ENCODE peak calls at places on chromosome 17, in seven cellular contexts. X is NB4, T is NCI-H2029 treated with DMSO at 0.1 percent for 48 hours, P is NCI-H345, N is NCI-H1105, O is Peyer's patch, M is natural killer cell. J is an unnamed sample.

GRCh38 chr17:48835971-48836370 is 5.1 kb downstream of the CALCOCO2 start:
- DNase-seq in X (no peak), T (no peak), P (no peak), N (no peak), O (no peak), M (no peak), J (peak)

GRCh38 chr17:8867361-8867981 is at the start of gene PIK3R6:
- DNase-seq in X (no peak), T (no peak), P (no peak), N (no peak), O (peak), M (no peak), J (no peak)

GRCh38 chr17:64974750-64975317 is 55.6 kb upstream of the LRRC37A3 start:
- DNase-seq in X (no peak), T (no peak), P (no peak), N (no peak), O (no peak), M (no peak), J (no peak)

GRCh38 chr17:1725642-1726511 is 1.4 kb downstream of the WDR81 start:
- DNase-seq in X (no peak), T (no peak), P (no peak), N (no peak), O (no peak), M (no peak), J (no peak)

GRCh38 chr17:72511874-72512273 is 391.1 kb downstream of the SOX9 start:
- DNase-seq in X (no peak), T (no peak), P (no peak), N (no peak), O (peak), M (no peak), J (no peak)

GRCh38 chr17:12395733-12396354 is 269.8 kb upstream of the MYOCD start:
- DNase-seq in X (peak), T (no peak), P (no peak), N (no peak), O (no peak), M (no peak), J (no peak)

GRCh38 chr17:10198509-10199249 is at the start of gene GAS7:
- DNase-seq in X (peak), T (no peak), P (no peak), N (no peak), O (peak), M (peak), J (no peak)

GRCh38 chr17:39661044-39661406 is 4.1 kb upstream of the TCAP start:
- DNase-seq in X (no peak), T (no peak), P (no peak), N (no peak), O (no peak), M (no peak), J (no peak)

GRCh38 chr17:410674-411401 is 58.2 kb upstream of the RPH3AL start:
- DNase-seq in X (peak), T (no peak), P (peak), N (no peak), O (no peak), M (peak), J (no peak)

GRCh38 chr17:64278614-64279013 is 15.6 kb upstream of the TEX2 start:
- DNase-seq in X (peak), T (no peak), P (no peak), N (no peak), O (no peak), M (no peak), J (no peak)

GRCh38 chr17:50660042-50660886 is 25.6 kb downstream of the ABCC3 start:
- DNase-seq in X (peak), T (peak), P (no peak), N (no peak), O (no peak), M (no peak), J (no peak)

GRCh38 chr17:48555183-48555615 is 10.3 kb upstream of the HOXB2 start:
- DNase-seq in X (peak), T (peak), P (peak), N (peak), O (no peak), M (no peak), J (no peak)

GRCh38 chr17:75652934-75653549 is 13.9 kb downstream of the RECQL5 start:
- DNase-seq in X (peak), T (no peak), P (peak), N (no peak), O (no peak), M (no peak), J (peak)

GRCh38 chr17:40130352-40131042 is 8.7 kb downstream of the MSL1 start:
- DNase-seq in X (peak), T (no peak), P (no peak), N (no peak), O (no peak), M (no peak), J (no peak)

GRCh38 chr17:55285340-55286301 is 20.9 kb downstream of the HLF start:
- DNase-seq in X (no peak), T (peak), P (peak), N (peak), O (peak), M (no peak), J (no peak)

GRCh38 chr17:5745091-5745820 is 160.9 kb upstream of the NLRP1 start:
- DNase-seq in X (no peak), T (no peak), P (no peak), N (no peak), O (no peak), M (no peak), J (no peak)

GRCh38 chr17:33732116-33732515 is 439.0 kb upstream of the ASIC2 start:
- DNase-seq in X (peak), T (no peak), P (no peak), N (no peak), O (no peak), M (no peak), J (peak)

GRCh38 chr17:70288540-70289290 is 119.4 kb downstream of the KCNJ2 start:
- DNase-seq in X (peak), T (no peak), P (no peak), N (peak), O (no peak), M (no peak), J (no peak)

GRCh38 chr17:77802333-77802615 is 156.2 kb upstream of the TNRC6C start:
- DNase-seq in X (no peak), T (no peak), P (peak), N (no peak), O (no peak), M (no peak), J (no peak)

GRCh38 chr17:79593636-79594035 is 17.2 kb downstream of the RBFOX3 start:
- DNase-seq in X (no peak), T (no peak), P (no peak), N (no peak), O (no peak), M (no peak), J (no peak)

GRCh38 chr17:6233339-6233738 is 163.2 kb downstream of the WSCD1 start:
- DNase-seq in X (no peak), T (no peak), P (no peak), N (no peak), O (no peak), M (no peak), J (no peak)

GRCh38 chr17:41717408-41718286 is 5.5 kb downstream of the GAST start:
- DNase-seq in X (peak), T (no peak), P (no peak), N (no peak), O (no peak), M (no peak), J (no peak)

GRCh38 chr17:78359216-78359935 is 501 bp downstream of the SOCS3 start:
- DNase-seq in X (no peak), T (no peak), P (no peak), N (peak), O (peak), M (no peak), J (no peak)

GRCh38 chr17:65559802-65560627 is 1.4 kb downstream of the AXIN2 start:
- DNase-seq in X (no peak), T (no peak), P (peak), N (peak), O (no peak), M (peak), J (peak)

GRCh38 chr17:5678171-5678570 is 93.9 kb upstream of the NLRP1 start:
- DNase-seq in X (no peak), T (no peak), P (no peak), N (no peak), O (no peak), M (no peak), J (no peak)

GRCh38 chr17:50953518-50953830 is 87.3 kb upstream of the TOB1 start:
- DNase-seq in X (no peak), T (no peak), P (no peak), N (no peak), O (no peak), M (no peak), J (no peak)

GRCh38 chr17:49756805-49757496 is 7.0 kb downstream of the FAM117A start:
- DNase-seq in X (no peak), T (no peak), P (no peak), N (no peak), O (no peak), M (no peak), J (no peak)

GRCh38 chr17:14593956-14594355 is 293.1 kb downstream of the HS3ST3B1 start:
- DNase-seq in X (no peak), T (no peak), P (no peak), N (no peak), O (no peak), M (no peak), J (no peak)

GRCh38 chr17:65542595-65542994 is 18.9 kb downstream of the AXIN2 start:
- DNase-seq in X (no peak), T (no peak), P (no peak), N (no peak), O (no peak), M (no peak), J (no peak)

GRCh38 chr17:59284317-59284716 is 47.1 kb upstream of the YPEL2 start:
- DNase-seq in X (no peak), T (no peak), P (no peak), N (no peak), O (no peak), M (no peak), J (no peak)

GRCh38 chr17:73304971-73305786 is 6.6 kb downstream of the CDC42EP4 start:
- DNase-seq in X (no peak), T (no peak), P (peak), N (no peak), O (peak), M (no peak), J (no peak)

GRCh38 chr17:17816831-17817551 is 19.8 kb downstream of the SREBF1 start:
- DNase-seq in X (no peak), T (no peak), P (no peak), N (no peak), O (no peak), M (no peak), J (no peak)

J was measured in MM.1S.